ENCODE peak calls at places on chromosomes 13 and 19, in four cellular contexts. W, H, K and Y are unnamed samples.
A peak's percentile ranks its signal among the peaks of the same experiment; 100 is the strongest.

GRCh38 chr13:47846886-47847285 is 154.2 kb downstream of the SUCLA2 start:
- DNase-seq in K (no peak), H (no peak), W (no peak), Y (no peak)

GRCh38 chr19:17687857-17688784 is at the start of gene UNC13A:
- DNase-seq in W (peak; percentile 29), H (no peak), K (peak; percentile 34), Y (peak; percentile 87)

GRCh38 chr19:2462635-2463421 is 6.1 kb upstream of the LMNB2 start:
- DNase-seq in H (peak; percentile 99), W (no peak), K (no peak), Y (peak; percentile 92)

GRCh38 chr13:40116008-40116407 is 460.5 kb downstream of the COG6 start:
- DNase-seq in W (no peak), K (no peak), H (peak; percentile 48), Y (peak; percentile 43)

GRCh38 chr13:76735641-76736040 is 150.6 kb downstream of the KCTD12 start:
- DNase-seq in H (peak; percentile 19), K (no peak), W (no peak), Y (no peak)

GRCh38 chr19:7857727-7858701 is 16.2 kb downstream of the PRR36 start:
- DNase-seq in K (no peak), W (no peak), H (no peak), Y (no peak)

GRCh38 chr13:111005364-111005763 is 90.5 kb upstream of the ANKRD10 start:
- DNase-seq in K (no peak), W (no peak), H (peak; percentile 56), Y (peak; percentile 65)

GRCh38 chr13:60229708-60230272 is 66.1 kb upstream of the DIAPH3 start:
- DNase-seq in H (no peak), K (no peak), W (no peak), Y (no peak)

GRCh38 chr19:43470288-43470687 is 4.9 kb upstream of the LYPD3 start:
- DNase-seq in W (peak; percentile 22), H (no peak), K (no peak), Y (peak; percentile 27)

GRCh38 chr13:46378411-46378810 is 8.6 kb downstream of the RUBCNL start:
- DNase-seq in H (no peak), W (no peak), K (no peak), Y (no peak)

GRCh38 chr13:75294110-75294509 is 187.9 kb downstream of the TBC1D4 start:
- DNase-seq in K (no peak), W (no peak), H (no peak), Y (no peak)

GRCh38 chr13:95656386-95657015 is 12.0 kb upstream of the DZIP1 start:
- DNase-seq in H (no peak), W (no peak), K (no peak), Y (no peak)

GRCh38 chr19:41988947-41989346 is 5.1 kb downstream of the ATP1A3 start:
- DNase-seq in H (no peak), W (no peak), K (no peak), Y (no peak)

GRCh38 chr13:40304391-40304790 is 362.1 kb downstream of the FOXO1 start:
- DNase-seq in W (no peak), H (no peak), K (no peak), Y (no peak)